ENCODE peak calls at places on chromosomes 13 and 19, in four cellular contexts. O is mesenchymal stem cell, F is K562, L is neuronal stem cell. J is an unnamed sample.

GRCh38 chr13:31276386-31276785 is 76.6 kb downstream of the B3GLCT start:
- DNase-seq in O (no peak), F (no peak), L (no peak), J (no peak)

GRCh38 chr13:57932071-57932470 is 300.5 kb downstream of the PCDH17 start:
- DNase-seq in O (no peak), F (no peak), L (no peak), J (no peak)

GRCh38 chr19:18431351-18432197 is 6.4 kb downstream of the ISYNA1 start:
- DNase-seq in O (no peak), F (no peak), L (no peak), J (no peak)

GRCh38 chr13:20869540-20869939 is 33.0 kb downstream of the XPO4 start:
- DNase-seq in O (peak; percentile 26), F (no peak), L (no peak), J (no peak)

GRCh38 chr13:60178327-60178726 is 14.6 kb upstream of the DIAPH3 start:
- DNase-seq in O (no peak), F (no peak), L (no peak), J (no peak)

GRCh38 chr13:47334173-47334572 is 437.3 kb upstream of the HTR2A start:
- DNase-seq in O (peak; percentile 73), F (no peak), L (no peak), J (no peak)

GRCh38 chr19:7069904-7070226 is 362 bp downstream of the ZNF557 start:
- DNase-seq in O (no peak), F (no peak), L (peak; percentile 17), J (no peak)

GRCh38 chr13:81381560-81381959 is 1040.6 kb upstream of the SPRY2 start:
- DNase-seq in O (no peak), F (no peak), L (no peak), J (no peak)

GRCh38 chr13:79659161-79659560 is 178.2 kb downstream of the NDFIP2 start:
- DNase-seq in O (peak; percentile 75), F (no peak), L (peak; percentile 24), J (no peak)

GRCh38 chr13:24274452-24274971 is 34.9 kb upstream of the C1QTNF9 start:
- DNase-seq in O (peak; percentile 86), F (no peak), L (no peak), J (no peak)

GRCh38 chr19:30877591-30878230 is 471.5 kb downstream of the TSHZ3 start:
- DNase-seq in O (no peak), F (no peak), L (no peak), J (no peak)

GRCh38 chr19:14343286-14343685 is 38.0 kb upstream of the ADGRE5 start:
- DNase-seq in O (no peak), F (no peak), L (no peak), J (no peak)

GRCh38 chr19:30148039-30148438 is 206.0 kb downstream of the URI1 start:
- DNase-seq in O (no peak), F (no peak), L (no peak), J (peak; percentile 38)

GRCh38 chr13:72590091-72590490 is 137.3 kb downstream of the MZT1 start:
- DNase-seq in O (no peak), F (no peak), L (no peak), J (no peak)
- H3K4me1 ChIP-seq in O (no peaks in the 10 kb centered on the region), F (no peaks in the 10 kb centered on the region), L (no peaks in the 10 kb centered on the region), J (no peaks in the 10 kb centered on the region)

GRCh38 chr19:55656552-55656951 is 1.7 kb downstream of the U2AF2 start:
- DNase-seq in O (no peak), F (no peak), L (no peak), J (no peak)
- H3K27ac ChIP-seq in O (no peak overlapping the region), F (peak overlapping the region; percentile 100), L (no peak overlapping the region), J (no peak overlapping the region)

DNA sequence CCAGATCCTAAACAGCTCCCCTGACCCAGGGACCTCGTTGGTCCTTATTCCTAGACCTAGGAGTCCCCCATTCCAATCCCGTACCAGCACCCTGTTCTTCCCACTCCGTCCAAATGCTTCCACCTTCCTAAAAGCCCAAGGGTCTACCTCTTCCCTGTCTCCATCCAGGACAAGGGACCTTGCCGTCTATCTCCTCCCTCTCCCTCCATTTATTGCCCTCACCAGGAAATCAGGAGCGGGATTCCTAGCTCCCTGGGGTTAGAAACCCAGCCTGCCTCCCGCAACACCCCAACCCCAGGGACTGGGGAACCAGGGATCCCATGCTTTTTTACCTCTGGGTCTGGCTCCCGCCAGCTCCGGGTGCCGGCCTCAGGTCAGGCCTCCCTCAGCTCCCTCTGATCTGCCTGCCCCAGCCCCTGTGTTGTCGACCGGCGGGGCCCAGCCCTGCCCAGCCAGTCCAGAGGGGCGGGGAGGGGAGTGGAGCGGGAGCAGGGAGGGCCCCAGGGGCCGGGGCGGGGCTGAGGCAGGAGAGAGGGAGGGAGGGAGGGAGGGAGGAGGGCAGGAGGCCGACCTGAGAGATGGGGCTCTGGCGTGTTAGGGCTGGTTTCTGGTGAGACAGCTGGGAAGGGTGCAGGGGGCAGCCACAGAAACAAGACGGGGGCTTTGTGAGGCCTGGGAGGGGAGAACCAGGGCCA is at the start of gene B3GNT8:
- DNase-seq in O (peak; percentile 77), F (peak; percentile 93), L (peak; percentile 59), J (peak; percentile 94)
- H3K9ac ChIP-seq in O (peak within 1 kb of the TSS; percentile 96), F (peak within 1 kb of the TSS; percentile 63), L (peak within 1 kb of the TSS; percentile 81), J (peak within 1 kb of the TSS; percentile 83)

GRCh38 chr19:51098366-51099069 is 9.7 kb downstream of the CTU1 start:
- DNase-seq in O (no peak), F (no peak), L (no peak), J (no peak)

GRCh38 chr19:51096473-51097165 is 11.6 kb downstream of the CTU1 start:
- DNase-seq in O (no peak), F (no peak), L (no peak), J (no peak)

GRCh38 chr19:51097796-51098195 is 10.4 kb downstream of the CTU1 start:
- DNase-seq in O (no peak), F (no peak), L (no peak), J (no peak)

GRCh38 chr19:51099070-51099382 is 9.2 kb downstream of the CTU1 start:
- DNase-seq in O (no peak), F (no peak), L (no peak), J (no peak)

GRCh38 chr19:51097166-51097736 is 11.0 kb downstream of the CTU1 start:
- DNase-seq in O (peak; percentile 18), F (peak; percentile 75), L (peak; percentile 42), J (peak; percentile 62)
- H3K4me1 ChIP-seq in O (peaks cover 4% of the 10 kb centered on the region), F (no peaks in the 10 kb centered on the region), L (no peaks in the 10 kb centered on the region), J (no peaks in the 10 kb centered on the region)

DNA sequence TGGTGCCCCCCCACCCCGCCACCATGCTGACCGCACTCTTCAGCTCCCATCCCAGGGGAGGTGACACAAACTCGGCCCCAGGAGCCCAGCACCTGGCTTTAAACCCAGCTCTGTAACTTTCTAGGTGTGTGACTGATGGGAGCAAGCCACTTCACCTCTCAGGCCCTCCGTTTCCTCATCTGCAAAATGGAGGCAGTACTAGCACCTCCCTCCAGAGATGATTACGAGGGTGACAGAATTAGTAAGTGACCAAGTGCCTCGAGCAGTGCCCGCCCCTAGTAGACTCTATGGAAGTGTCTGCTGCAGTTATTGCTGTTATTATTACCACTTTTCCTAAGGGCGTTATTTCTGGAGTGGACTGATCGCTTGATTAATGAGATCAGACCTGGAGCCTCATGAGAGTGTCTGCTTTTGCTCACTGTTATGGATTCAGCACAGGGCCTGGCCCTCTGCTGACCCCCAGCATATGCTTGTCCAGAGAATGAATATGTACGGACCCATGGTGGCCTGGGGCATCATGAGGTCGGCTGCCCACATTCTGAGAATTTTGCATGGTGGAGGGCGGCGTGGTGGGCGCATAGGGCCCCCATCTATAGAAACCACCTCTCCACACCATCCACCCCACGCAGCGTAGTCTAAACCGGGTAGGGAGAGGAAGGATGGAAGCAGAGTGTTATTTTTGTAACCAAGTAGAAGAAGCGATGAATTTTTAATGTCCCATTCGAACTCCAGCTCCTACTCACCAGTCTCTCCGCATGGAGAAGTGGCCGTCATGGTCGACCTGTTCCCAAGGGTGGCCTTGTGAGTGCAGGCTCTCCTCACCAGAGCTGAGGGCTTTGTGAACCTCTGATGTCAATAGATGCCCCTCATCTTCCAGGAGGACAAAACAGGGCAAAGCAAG is 48.2 kb downstream of the CAPN12 start:
- DNase-seq in O (no peak), F (no peak), L (no peak), J (no peak)
- H3K27ac ChIP-seq in O (peak overlapping the region; percentile 98), F (no peak overlapping the region), L (no peak overlapping the region), J (peak overlapping the region; percentile 70)

GRCh38 chr19:49780861-49781260 is 14.1 kb downstream of the AP2A1 start:
- DNase-seq in O (no peak), F (no peak), L (no peak), J (no peak)

GRCh38 chr19:49782515-49782914 is 15.7 kb downstream of the AP2A1 start:
- DNase-seq in O (no peak), F (no peak), L (no peak), J (no peak)

GRCh38 chr19:49779731-49780578 is 13.2 kb downstream of the AP2A1 start:
- DNase-seq in O (no peak), F (no peak), L (no peak), J (no peak)

GRCh38 chr19:49776371-49776764 is 9.6 kb downstream of the AP2A1 start:
- DNase-seq in O (no peak), F (no peak), L (no peak), J (no peak)

DNA sequence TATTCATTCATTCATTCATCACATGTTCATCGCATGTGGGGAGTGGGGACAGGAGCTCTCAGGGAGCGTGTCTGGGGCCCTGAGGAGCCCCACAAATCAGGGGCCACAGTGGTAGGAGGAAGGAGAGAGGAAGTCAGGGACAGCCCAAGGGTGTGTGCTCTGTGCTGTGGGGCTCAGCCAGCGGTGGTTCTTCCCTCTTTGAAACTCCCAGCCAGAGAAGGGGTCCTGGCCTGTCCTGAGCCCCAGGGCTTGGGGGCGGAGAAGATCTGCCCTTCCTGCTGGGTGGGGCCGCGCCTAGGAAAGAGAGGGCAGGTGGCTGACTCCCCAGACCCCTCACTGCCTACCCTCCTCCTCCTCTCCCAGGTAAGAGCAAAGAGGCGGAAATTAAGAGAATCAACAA is 14.6 kb downstream of the AP2A1 start:
- DNase-seq in O (no peak), F (no peak), L (no peak), J (no peak)
- H3K9ac ChIP-seq in O (no peak overlapping the region), F (no peak overlapping the region), L (no peak overlapping the region), J (no peak overlapping the region)

GRCh38 chr13:114017966-114018365 is 44.1 kb upstream of the C13orf46 start:
- DNase-seq in O (no peak), F (no peak), L (no peak), J (no peak)
- H3K4me1 ChIP-seq in O (peaks cover 19% of the 10 kb centered on the region), F (peaks cover 50% of the 10 kb centered on the region), L (peaks cover 2% of the 10 kb centered on the region), J (no peaks in the 10 kb centered on the region)

J was measured in colonic mucosa.